ENCODE peak calls at places on chromosomes 4 and X, in nine cellular contexts. I is tibial nerve, G is colonic mucosa, J is upper lobe of left lung, D is thyroid gland, P is esophagus squamous epithelium, B is nephron progenitor cell, V is K562, F is WTC11. N is an unnamed sample.

GRCh38 chr4:142155347-142155746 is 519.0 kb downstream of the IL15 start:
- DNase-seq in P (no peak), V (no peak), B (no peak), J (no peak), I (no peak), G (no peak), D (no peak), F (no peak), N (no peak)

GRCh38 chrX:82134378-82134777 is 932.5 kb downstream of the SH3BGRL start:
- DNase-seq in J (no peak), P (no peak), B (no peak), V (no peak), G (no peak), D (no peak), I (no peak), F (no peak), N (no peak)

GRCh38 chr4:40579983-40580382 is 49.7 kb downstream of the RBM47 start:
- DNase-seq in I (no peak), F (no peak), G (no peak), B (no peak), V (no peak), J (no peak), D (no peak), P (no peak), N (no peak)

GRCh38 chr4:5808081-5808741 is 84.7 kb downstream of the CRMP1 start:
- DNase-seq in P (no peak), I (no peak), D (no peak), G (no peak), J (no peak), V (no peak), F (no peak), B (no peak), N (no peak)

GRCh38 chr4:76784237-76784636 is 113.7 kb downstream of the SOWAHB start:
- DNase-seq in J (no peak), V (no peak), P (no peak), B (no peak), I (no peak), G (no peak), F (peak), D (no peak), N (peak)

GRCh38 chrX:78643106-78643505 is 16.0 kb downstream of the RTL3 start:
- DNase-seq in B (no peak), D (no peak), G (no peak), P (no peak), J (no peak), I (no peak), F (no peak), V (no peak), N (no peak)

GRCh38 chr4:71081192-71081591 is 87.7 kb downstream of the DCK start:
- DNase-seq in P (no peak), J (no peak), F (no peak), D (no peak), I (no peak), V (no peak), G (no peak), B (no peak), N (no peak)

GRCh38 chr4:169582203-169582602 is 30.2 kb downstream of the NEK1 start:
- DNase-seq in I (no peak), B (no peak), V (no peak), G (no peak), D (no peak), F (no peak), J (no peak), P (no peak), N (no peak)

GRCh38 chr4:98260047-98260578 is 1.1 kb upstream of the RAP1GDS1 start:
- DNase-seq in P (peak), D (peak), J (peak), V (peak), I (no peak), F (peak), G (peak), B (peak), N (peak)

GRCh38 chrX:16213970-16214369 is 46.7 kb downstream of the MAGEB17 start:
- DNase-seq in V (no peak), I (no peak), D (no peak), J (no peak), B (no peak), G (no peak), P (no peak), F (no peak), N (no peak)

GRCh38 chr4:174627473-174627872 is 105.2 kb upstream of the HPGD start:
- DNase-seq in B (no peak), V (no peak), I (no peak), G (no peak), J (no peak), D (no peak), P (no peak), F (no peak), N (no peak)

GRCh38 chrX:24110049-24110448 is 39.5 kb upstream of the ZFX start:
- DNase-seq in B (no peak), I (no peak), V (no peak), P (no peak), J (no peak), D (peak), F (no peak), G (no peak), N (no peak)

GRCh38 chr4:68748181-68748981 is 67.4 kb upstream of the UGT2B10 start:
- DNase-seq in I (no peak), D (no peak), V (no peak), B (no peak), F (no peak), J (no peak), P (no peak), G (no peak), N (peak)

GRCh38 chrX:22383988-22384387 is 111.3 kb downstream of the CBLL2 start:
- DNase-seq in G (no peak), F (peak), P (no peak), I (no peak), B (no peak), J (no peak), D (no peak), V (no peak), N (no peak)

GRCh38 chr4:64305565-64306254 is 103.5 kb downstream of the TECRL start:
- DNase-seq in D (no peak), I (no peak), V (no peak), F (no peak), J (no peak), G (no peak), P (no peak), B (no peak), N (no peak)

GRCh38 chrX:154444001-154444754 is at the start of gene FAM50A:
- DNase-seq in P (no peak), F (peak), B (peak), J (peak), D (peak), G (peak), V (peak), I (peak), N (peak)

GRCh38 chr4:38935391-38936073 is 67.9 kb downstream of the FAM114A1 start:
- DNase-seq in P (no peak), I (no peak), B (no peak), G (no peak), V (no peak), D (no peak), F (no peak), J (no peak), N (no peak)

GRCh38 chrX:49810233-49810632 is 18.9 kb upstream of the PAGE4 start:
- DNase-seq in B (no peak), G (no peak), P (no peak), F (no peak), V (no peak), I (no peak), J (no peak), D (no peak), N (no peak)

GRCh38 chr4:81359207-81359606 is 112.5 kb downstream of the RASGEF1B start:
- DNase-seq in V (no peak), G (no peak), D (no peak), P (no peak), F (no peak), J (no peak), B (no peak), I (no peak), N (no peak)

GRCh38 chr4:119321921-119322687 is at the start of gene FABP2:
- DNase-seq in F (no peak), B (no peak), G (no peak), J (no peak), D (no peak), P (no peak), V (no peak), I (no peak), N (no peak)

GRCh38 chr4:138938371-138938699 is 77.2 kb upstream of the NOCT start:
- DNase-seq in B (no peak), D (no peak), P (no peak), I (no peak), G (no peak), J (no peak), F (no peak), V (no peak), N (no peak)

DNA sequence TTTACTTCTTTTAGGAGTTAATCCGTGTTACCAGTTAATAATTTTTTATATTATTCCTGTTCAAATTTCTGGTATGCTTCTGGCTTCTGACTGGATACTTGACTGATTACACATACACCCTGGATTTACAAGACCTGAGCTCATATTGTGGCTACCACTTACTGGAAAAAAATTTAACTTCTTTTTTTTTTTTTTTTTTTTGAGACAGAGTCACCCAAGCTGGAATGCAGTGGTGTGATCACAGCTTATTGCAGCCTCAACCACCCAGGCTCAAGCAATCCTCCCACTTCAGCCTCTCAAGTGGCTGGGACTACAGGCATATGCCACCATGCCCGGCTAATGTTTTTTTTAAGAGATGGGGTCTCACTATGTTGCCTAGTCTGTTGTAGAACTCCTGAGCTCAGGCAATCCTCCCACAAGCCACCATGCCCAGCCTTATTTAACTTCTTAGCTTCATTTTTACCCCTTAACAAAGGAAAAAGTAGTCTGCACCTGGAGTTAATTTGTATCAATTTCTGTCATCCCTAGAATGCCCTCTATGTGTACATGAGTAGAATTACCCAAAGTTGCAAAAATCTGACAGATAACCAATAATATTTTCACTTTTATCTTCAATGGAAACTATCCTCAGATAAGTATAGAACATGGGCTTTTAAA is 50.3 kb downstream of the TMEM165 start:
- DNase-seq in V (no peak), G (no peak), P (no peak), D (no peak), I (no peak), F (no peak), B (no peak), J (no peak), N (no peak)
- TF ChIP-seq CTCF in V (no peak), G (no peak), P (no peak), D (no peak), I (no peak), F (no peak), B (no peak), J (no peak), N (no peak)

DNA sequence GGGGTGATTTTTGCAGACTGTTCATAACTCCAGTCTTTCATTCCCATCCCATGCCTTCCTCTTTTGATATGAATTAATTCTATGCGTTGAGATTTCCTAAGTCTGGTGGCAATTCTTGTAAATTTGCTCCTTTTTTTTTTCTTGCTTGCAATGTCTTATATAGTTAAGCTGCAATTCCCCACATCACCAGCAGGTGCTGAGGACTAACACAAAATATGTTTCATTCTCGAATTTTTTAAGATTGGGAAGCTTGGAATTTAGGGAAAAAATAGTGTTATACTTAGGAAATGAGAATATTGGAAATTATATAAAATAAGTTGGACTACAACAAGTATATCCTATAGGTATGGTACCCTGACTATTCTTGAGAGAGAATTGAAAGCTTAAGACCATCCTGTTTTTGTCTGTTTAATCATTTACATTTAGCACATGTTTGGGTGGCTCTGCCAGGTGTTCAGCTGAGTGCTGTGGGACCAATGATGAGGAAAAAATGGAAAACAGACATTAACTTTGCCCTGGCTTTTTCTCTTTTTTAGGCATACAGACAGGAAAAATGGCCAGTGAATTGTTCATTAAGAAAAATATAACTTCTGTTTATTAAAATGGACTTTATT is 30.2 kb downstream of the AFF2 start:
- DNase-seq in I (no peak), J (no peak), V (peak), G (no peak), P (no peak), D (peak), B (no peak), F (no peak), N (peak)
- TF ChIP-seq CTCF in I (peak), J (no peak), V (peak), G (peak), P (peak), D (peak), B (peak), F (peak), N (peak)

GRCh38 chrX:10172867-10173266 is 16.1 kb downstream of the CLCN4 start:
- DNase-seq in P (no peak), V (no peak), D (no peak), B (peak), J (no peak), I (no peak), F (peak), G (no peak), N (no peak)
- TF ChIP-seq CTCF in P (no peak), V (no peak), D (no peak), B (no peak), J (no peak), I (no peak), F (no peak), G (no peak), N (no peak)

DNA sequence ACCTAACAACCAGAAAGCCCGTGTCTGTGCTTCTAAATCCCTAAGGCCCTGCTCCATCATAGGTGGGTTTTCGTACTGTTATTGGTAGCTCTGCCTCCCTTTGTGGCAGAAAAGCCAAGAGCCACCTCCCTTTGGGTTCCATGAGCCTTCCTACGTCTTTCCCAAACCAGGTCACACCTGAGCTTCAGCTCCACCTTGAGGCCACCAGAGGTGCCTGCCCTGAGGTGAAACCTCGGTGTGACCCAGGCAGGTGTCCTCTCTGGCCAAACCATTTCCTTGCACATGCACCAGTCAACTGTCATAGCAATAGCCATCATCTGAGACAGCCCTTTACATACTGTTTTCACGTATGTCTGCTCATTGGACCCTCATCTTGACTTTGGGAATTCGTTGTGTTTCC is 188.0 kb upstream of the RBPJ start:
- DNase-seq in J (no peak), P (no peak), B (no peak), D (no peak), V (no peak), F (peak), I (no peak), G (no peak), N (no peak)
- TF ChIP-seq CTCF in J (no peak), P (peak), B (no peak), D (no peak), V (peak), F (no peak), I (no peak), G (no peak), N (no peak)